ENCODE peak calls at places on chromosomes 16 and 17, in six cellular contexts. B is heart right ventricle; S is adrenal gland; G is AG04450; J is tibial artery; H is CD8-positive, alpha-beta T cell. Z is an unnamed sample.

GRCh38 chr17:65277576-65277975 is 140.4 kb downstream of the RGS9 start:
- DNase-seq in B (no peak), H (no peak), S (no peak), G (no peak), J (no peak), Z (no peak)

GRCh38 chr16:4800290-4801041 is 2.0 kb downstream of the ROGDI start:
- DNase-seq in B (peak), H (no peak), G (no peak), J (no peak), S (peak), Z (peak)

GRCh38 chr17:44979426-44980273 is 11.5 kb upstream of the C1QL1 start:
- DNase-seq in J (no peak), G (peak), S (no peak), H (no peak), B (peak), Z (no peak)

GRCh38 chr17:19317359-19318095 is 45.0 kb downstream of the B9D1 start:
- DNase-seq in G (peak), J (no peak), B (peak), H (no peak), S (peak), Z (peak)

GRCh38 chr17:79420318-79421243 is 190.3 kb downstream of the RBFOX3 start:
- DNase-seq in H (no peak), S (no peak), B (no peak), J (no peak), G (no peak), Z (peak)

GRCh38 chr17:43983515-43984411 is 20.7 kb upstream of the NAGS start:
- DNase-seq in J (no peak), G (no peak), B (peak), H (no peak), S (peak), Z (peak)

GRCh38 chr16:86026916-86027315 is 128.0 kb downstream of the IRF8 start:
- DNase-seq in J (peak), B (no peak), S (no peak), H (no peak), G (no peak), Z (no peak)

GRCh38 chr16:75764154-75764768 is 38.0 kb upstream of the CPHXL start:
- DNase-seq in H (peak), B (no peak), J (no peak), S (peak), G (peak), Z (peak)

GRCh38 chr16:10658943-10659342 is 35.8 kb downstream of the TEKT5 start:
- DNase-seq in J (no peak), G (no peak), S (no peak), B (no peak), H (no peak), Z (no peak)

GRCh38 chr17:80393491-80393890 is 21.5 kb upstream of the ENDOV start:
- DNase-seq in G (no peak), S (no peak), H (no peak), J (no peak), B (no peak), Z (no peak)

GRCh38 chr17:41619162-41619933 is 5.0 kb downstream of the KRT17 start:
- DNase-seq in J (no peak), H (no peak), G (no peak), B (no peak), S (no peak), Z (no peak)

GRCh38 chr17:1907818-1908698 is 78.3 kb downstream of the RPA1 start:
- DNase-seq in S (no peak), H (no peak), J (no peak), G (no peak), B (no peak), Z (peak)

GRCh38 chr17:57085448-57086068 is 512 bp downstream of the AKAP1 start:
- DNase-seq in J (peak), G (no peak), S (peak), H (peak), B (peak), Z (peak)

GRCh38 chr16:495127-495748 is 32.3 kb upstream of the CAPN15 start:
- DNase-seq in B (no peak), H (no peak), G (peak), S (peak), J (no peak), Z (peak)

GRCh38 chr17:54902611-54903010 is 2.0 kb downstream of the TOM1L1 start:
- DNase-seq in J (no peak), S (no peak), H (no peak), B (no peak), G (no peak), Z (no peak)

GRCh38 chr16:9630119-9630518 is 538.7 kb downstream of the HAPSTR1 start:
- DNase-seq in B (no peak), G (no peak), H (no peak), S (no peak), J (no peak), Z (no peak)

DNA sequence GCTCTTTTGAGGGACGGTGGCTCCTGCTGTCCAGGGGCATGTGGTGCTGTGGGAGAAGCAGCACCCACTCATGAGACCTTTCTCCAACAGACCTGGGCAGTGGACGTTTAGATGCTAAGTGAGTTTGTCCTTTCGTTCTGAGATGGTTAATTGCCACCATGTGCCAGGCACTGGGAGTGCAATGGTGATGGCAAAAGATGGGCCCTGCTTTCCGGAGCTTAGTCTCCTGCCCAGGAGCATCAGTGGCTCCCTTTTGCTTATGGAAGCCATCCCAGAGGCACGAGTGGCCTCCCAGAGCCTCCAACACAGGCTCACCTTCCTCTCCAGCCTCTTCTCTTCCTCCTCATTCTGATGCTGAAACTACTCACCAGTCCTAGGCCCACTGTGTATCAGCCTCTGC is 28.4 kb downstream of the CASKIN2 start:
- DNase-seq in G (no peak), H (no peak), B (no peak), S (no peak), J (no peak), Z (no peak)
- TF ChIP-seq CTCF in G (no peak), H (no peak), B (no peak), S (no peak), J (no peak), Z (no peak)

DNA sequence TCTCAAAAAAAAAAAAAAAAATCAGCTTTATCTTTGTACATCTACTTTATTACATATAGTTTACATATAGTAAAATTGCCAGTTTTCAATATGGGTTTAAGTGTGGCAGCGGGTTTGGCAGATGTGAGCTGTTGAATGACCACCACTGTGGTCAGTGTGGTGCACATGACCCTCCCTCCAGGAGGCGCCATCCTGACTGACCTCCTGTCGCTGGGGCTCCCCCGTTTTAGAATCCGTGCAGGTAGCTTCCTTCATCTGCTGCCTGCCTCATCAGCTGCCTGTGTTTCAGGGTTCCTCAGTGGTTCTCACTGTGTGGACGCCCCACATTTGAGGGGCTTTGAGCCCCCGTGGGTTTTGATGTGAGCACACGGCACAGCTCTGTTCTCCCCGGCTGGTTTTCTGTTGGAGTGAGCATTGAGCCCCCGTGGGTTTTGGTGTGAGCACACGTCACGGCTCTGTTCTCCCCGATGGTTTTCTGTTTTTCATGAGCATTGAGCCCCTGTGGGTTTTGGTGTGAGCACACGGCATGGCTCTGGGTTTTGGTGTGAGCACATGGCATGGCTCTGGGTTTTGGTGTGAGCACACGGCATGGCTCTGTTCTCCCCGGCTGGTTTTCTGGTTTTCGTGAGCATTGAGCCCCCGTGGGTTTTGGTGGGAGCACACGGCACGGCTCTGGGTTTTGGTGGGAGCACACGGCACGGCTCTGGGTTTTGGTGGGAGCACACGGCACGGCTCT is 57.9 kb upstream of the ZNF750 start:
- DNase-seq in B (no peak), J (no peak), G (no peak), S (no peak), H (no peak), Z (no peak)
- TF ChIP-seq CTCF in B (no peak), J (no peak), G (no peak), S (no peak), H (no peak), Z (no peak)

GRCh38 chr16:58501242-58502131 is 1.5 kb downstream of the NDRG4 start:
- DNase-seq in S (no peak), J (peak), G (no peak), H (no peak), B (no peak), Z (peak)

GRCh38 chr16:58506241-58507194 is 6.6 kb downstream of the NDRG4 start:
- DNase-seq in B (no peak), J (peak), G (no peak), H (no peak), S (no peak), Z (no peak)

GRCh38 chr16:58502217-58502921 is 2.4 kb downstream of the NDRG4 start:
- DNase-seq in S (no peak), H (no peak), J (peak), G (no peak), B (no peak), Z (no peak)

GRCh38 chr16:58503166-58503862 is 3.4 kb downstream of the NDRG4 start:
- DNase-seq in B (no peak), H (no peak), S (no peak), G (no peak), J (peak), Z (no peak)

GRCh38 chr16:58503863-58504688 is 4.1 kb downstream of the NDRG4 start:
- DNase-seq in S (no peak), G (no peak), H (no peak), B (no peak), J (peak), Z (no peak)
- TF ChIP-seq CTCF in S (no peak), G (no peak), H (no peak), B (no peak), J (no peak), Z (no peak)

GRCh38 chr17:34892864-34893263 is 68.4 kb downstream of the CCT6B start:
- DNase-seq in G (no peak), S (peak), H (no peak), B (no peak), J (no peak), Z (peak)
- TF ChIP-seq CTCF in G (peak), S (peak), H (no peak), B (peak), J (no peak), Z (peak)

GRCh38 chr17:6231886-6232767 is 161.9 kb downstream of the WSCD1 start:
- DNase-seq in S (no peak), H (no peak), J (no peak), G (no peak), B (no peak), Z (no peak)
- TF ChIP-seq CTCF in S (no peak), H (no peak), J (no peak), G (no peak), B (no peak), Z (no peak)

DNA sequence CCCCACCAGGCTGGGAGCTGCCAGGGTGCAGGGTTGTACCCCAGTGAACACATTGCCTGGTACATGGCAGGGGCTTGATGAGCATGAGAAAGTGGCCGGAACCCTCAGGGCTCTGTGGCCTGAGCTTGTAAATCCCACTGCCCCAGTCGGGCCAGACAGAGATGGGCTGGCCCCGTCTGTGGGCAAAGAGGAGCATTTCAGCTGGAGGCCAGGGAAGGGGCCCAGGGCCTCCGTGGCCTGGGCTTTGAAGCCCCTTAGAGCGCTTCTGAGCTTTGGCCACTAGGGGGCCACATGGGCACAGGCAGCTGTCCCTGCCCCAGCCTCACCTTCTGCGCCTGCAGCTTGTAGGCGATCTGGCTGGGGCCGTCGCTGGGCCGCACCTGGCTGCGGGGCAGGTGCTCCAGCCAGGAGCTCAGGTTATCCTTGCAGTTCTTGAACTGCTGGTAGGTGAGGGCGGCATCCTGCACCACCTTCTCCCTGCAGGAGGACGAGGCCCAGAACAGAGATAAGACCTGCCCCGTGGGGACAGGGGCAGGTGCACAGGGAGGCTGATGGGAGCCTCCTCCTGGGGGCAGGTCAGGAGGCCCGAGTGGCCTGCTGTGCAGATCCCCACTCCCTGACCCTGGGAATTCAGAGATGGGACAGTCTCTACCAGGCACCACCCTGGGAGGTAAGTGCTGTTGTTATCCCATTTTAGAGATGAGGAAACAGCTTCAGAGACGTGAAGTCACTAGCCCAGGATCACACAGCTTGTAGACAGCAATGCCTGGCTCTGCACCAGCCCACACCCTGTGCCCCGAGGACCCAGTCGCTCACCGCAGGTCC is 12.8 kb downstream of the EVPL start:
- DNase-seq in B (peak), J (no peak), S (peak), G (no peak), H (peak), Z (peak)
- TF ChIP-seq CTCF in B (peak), J (peak), S (peak), G (peak), H (peak), Z (peak)

GRCh38 chr16:67199808-67200198 is 872 bp downstream of the ELMO3 start:
- DNase-seq in B (no peak), S (no peak), H (no peak), G (no peak), J (no peak), Z (peak)
- TF ChIP-seq CTCF in B (no peak), S (no peak), H (no peak), G (no peak), J (no peak), Z (no peak)

GRCh38 chr16:66594739-66595138 is 9.8 kb upstream of the CMTM3 start:
- DNase-seq in J (no peak), B (no peak), H (no peak), G (no peak), S (no peak), Z (no peak)

GRCh38 chr16:66600484-66600883 is 4.0 kb upstream of the CMTM3 start:
- DNase-seq in H (no peak), G (no peak), S (no peak), B (no peak), J (no peak), Z (no peak)

GRCh38 chr16:66598111-66598510 is 6.4 kb upstream of the CMTM3 start:
- DNase-seq in J (no peak), S (no peak), H (no peak), B (no peak), G (no peak), Z (no peak)

GRCh38 chr16:66599726-66600125 is 4.8 kb upstream of the CMTM3 start:
- DNase-seq in J (no peak), S (no peak), G (no peak), H (no peak), B (no peak), Z (no peak)

GRCh38 chr16:66596986-66597848 is 7.3 kb upstream of the CMTM3 start:
- DNase-seq in J (no peak), S (no peak), H (no peak), B (no peak), G (no peak), Z (no peak)
- TF ChIP-seq CTCF in J (no peak), S (no peak), H (no peak), B (no peak), G (no peak), Z (no peak)

GRCh38 chr17:66426397-66427033 is 124.1 kb downstream of the PRKCA start:
- DNase-seq in S (no peak), J (no peak), H (peak), B (no peak), G (no peak), Z (no peak)
- TF ChIP-seq CTCF in S (no peak), J (no peak), H (peak), B (peak), G (peak), Z (no peak)

Z was measured in endothelial cell.